ENCODE peak calls at places on chromosomes 11 and 22, in ten cellular contexts. V is lower lobe of right lung; N is tibial nerve; H is HFF-Myc; Q is A549; E is mesendoderm; O is NCI-H1105 treated with DMSO at 0.1 percent for 48 hours; K is stimulated activated CD8-positive, alpha-beta memory T cell treated with anti-CD3 and anti-CD28 coated beads, Interleukin-15, amount 100 ng/mL, for 4 hours; M is activated effector memory CD4-positive, alpha-beta T cell treated with Interleukin-2 at 50 U/mL for 16 hours; G is choroid plexus epithelial cell. C is an unnamed sample.

GRCh38 chr22:29054251-29054767 is 7.3 kb downstream of the C22orf31 start:
- DNase-seq in K (no peak), E (no peak), G (no peak), V (no peak), O (no peak), Q (no peak), M (no peak), H (no peak), N (no peak), C (no peak)

GRCh38 chr22:19810381-19811141 is 44.1 kb downstream of the GNB1L start:
- DNase-seq in Q (no peak), O (no peak), N (no peak), V (peak), H (peak), E (peak), K (no peak), G (peak), M (no peak), C (peak)

GRCh38 chr11:77198440-77198849 is 70.4 kb downstream of the MYO7A start:
- DNase-seq in K (no peak), H (peak), Q (peak), O (peak), N (no peak), V (no peak), M (no peak), E (peak), G (peak), C (peak)

GRCh38 chr11:69003866-69004311 is 9.2 kb downstream of the MRGPRF start:
- DNase-seq in Q (no peak), G (no peak), M (no peak), E (no peak), N (no peak), K (no peak), H (no peak), V (no peak), O (no peak), C (no peak)

GRCh38 chr22:36156515-36157419 is 3.8 kb downstream of the APOL3 start:
- DNase-seq in O (no peak), H (peak), E (peak), V (peak), N (peak), M (peak), Q (no peak), K (peak), G (peak), C (peak)

GRCh38 chr22:48629631-48630443 is 1197.8 kb downstream of the BRD1 start:
- DNase-seq in E (no peak), G (no peak), K (no peak), V (no peak), N (no peak), Q (no peak), M (no peak), H (no peak), O (no peak), C (no peak)

GRCh38 chr11:78935408-78936101 is 360.9 kb upstream of the NARS2 start:
- DNase-seq in H (no peak), V (no peak), Q (no peak), M (no peak), G (no peak), E (no peak), O (no peak), K (no peak), N (no peak), C (no peak)

GRCh38 chr11:9310485-9310884 is 3.9 kb downstream of the TMEM41B start:
- DNase-seq in K (no peak), V (no peak), O (no peak), Q (no peak), E (no peak), G (no peak), M (no peak), H (no peak), N (no peak), C (no peak)

GRCh38 chr11:101974255-101974654 is 57.9 kb upstream of the ANGPTL5 start:
- DNase-seq in G (peak), N (no peak), Q (peak), O (no peak), M (no peak), H (peak), V (no peak), K (no peak), E (no peak), C (no peak)

GRCh38 chr22:40966683-40967082 is 15.5 kb downstream of the RBX1 start:
- DNase-seq in E (no peak), M (no peak), O (no peak), H (no peak), G (no peak), V (peak), N (no peak), K (no peak), Q (no peak), C (no peak)

GRCh38 chr11:10489444-10489785 is 34.4 kb downstream of the AMPD3 start:
- DNase-seq in H (no peak), K (no peak), Q (no peak), N (no peak), E (no peak), O (no peak), M (no peak), V (no peak), G (no peak), C (no peak)

GRCh38 chr11:84969103-84969502 is 658.0 kb downstream of the DLG2 start:
- DNase-seq in M (no peak), V (no peak), Q (no peak), N (no peak), E (peak), H (no peak), O (no peak), K (no peak), G (peak), C (no peak)

GRCh38 chr11:43067681-43068080 is 244.1 kb upstream of the API5 start:
- DNase-seq in Q (no peak), M (no peak), G (no peak), K (no peak), N (no peak), O (no peak), V (no peak), E (peak), H (no peak), C (no peak)

GRCh38 chr11:79182794-79183193 is 258.0 kb downstream of the TENM4 start:
- DNase-seq in N (no peak), Q (no peak), E (no peak), H (peak), G (peak), K (no peak), V (no peak), O (no peak), M (no peak), C (no peak)

GRCh38 chr11:116136987-116137674 is 632.9 kb upstream of the CADM1 start:
- DNase-seq in V (no peak), K (no peak), O (no peak), E (no peak), H (no peak), M (no peak), G (no peak), N (no peak), Q (no peak), C (no peak)

GRCh38 chr11:124863137-124863825 is 2.0 kb upstream of the ROBO3 start:
- DNase-seq in O (peak), G (peak), E (peak), H (no peak), N (peak), K (no peak), Q (no peak), V (peak), M (no peak), C (peak)

GRCh38 chr22:20305894-20306645 is 13.8 kb downstream of the DGCR6L start:
- DNase-seq in M (no peak), N (no peak), H (no peak), Q (no peak), O (no peak), G (no peak), E (no peak), K (no peak), V (peak), C (no peak)

GRCh38 chr11:111555255-111555654 is 14.7 kb downstream of the LAYN start:
- DNase-seq in M (no peak), H (no peak), V (no peak), Q (no peak), E (no peak), N (no peak), G (peak), K (no peak), O (no peak), C (no peak)

GRCh38 chr11:35914824-35915223 is 29.0 kb upstream of the LDLRAD3 start:
- DNase-seq in K (no peak), Q (no peak), H (no peak), O (no peak), N (no peak), V (no peak), E (no peak), M (no peak), G (no peak), C (no peak)

GRCh38 chr11:25860677-25861445 is 471.1 kb upstream of the ANO3 start:
- DNase-seq in E (no peak), K (no peak), N (no peak), H (no peak), O (peak), G (peak), Q (no peak), V (no peak), M (no peak), C (no peak)

GRCh38 chr11:122322369-122322768 is 206.4 kb upstream of the BLID start:
- DNase-seq in G (peak), H (no peak), O (no peak), K (no peak), N (no peak), M (no peak), E (no peak), V (no peak), Q (no peak), C (no peak)

GRCh38 chr11:614091-614582 is 1.6 kb downstream of the IRF7 start:
- DNase-seq in K (no peak), H (no peak), O (no peak), G (no peak), V (no peak), E (no peak), M (no peak), Q (no peak), N (no peak), C (no peak)

GRCh38 chr22:20571531-20572007 is 64.2 kb downstream of the MED15 start:
- DNase-seq in G (peak), V (no peak), Q (peak), N (no peak), E (peak), M (peak), H (no peak), O (no peak), K (no peak), C (no peak)

GRCh38 chr22:27399161-27399560 is 402.4 kb downstream of the MN1 start:
- DNase-seq in O (no peak), M (no peak), G (no peak), H (no peak), K (no peak), E (no peak), Q (no peak), V (no peak), N (no peak), C (no peak)

GRCh38 chr11:112734207-112734606 is 227.0 kb upstream of the NCAM1 start:
- DNase-seq in H (no peak), Q (no peak), N (no peak), G (peak), O (no peak), E (peak), M (no peak), V (no peak), K (no peak), C (peak)

GRCh38 chr11:2927851-2928604 is 1.2 kb downstream of the PHLDA2 start:
- DNase-seq in K (no peak), M (no peak), Q (peak), N (no peak), G (peak), E (no peak), H (no peak), V (peak), O (no peak), C (no peak)

GRCh38 chr22:20249797-20250354 is 18.2 kb downstream of the RTN4R start:
- DNase-seq in V (no peak), M (no peak), E (no peak), G (peak), N (peak), Q (no peak), K (no peak), H (no peak), O (peak), C (peak)

GRCh38 chr11:4194889-4195288 is 100.3 kb downstream of the RRM1 start:
- DNase-seq in G (no peak), M (no peak), E (no peak), V (no peak), K (no peak), H (no peak), O (no peak), Q (no peak), N (no peak), C (no peak)

GRCh38 chr22:22098457-22099193 is 116.0 kb upstream of the TOP3B start:
- DNase-seq in O (no peak), G (no peak), H (no peak), N (no peak), Q (no peak), M (no peak), E (no peak), V (no peak), K (no peak), C (no peak)

GRCh38 chr22:22094921-22095320 is 112.3 kb upstream of the TOP3B start:
- DNase-seq in K (no peak), M (no peak), O (no peak), N (no peak), G (peak), Q (no peak), E (no peak), H (no peak), V (no peak), C (no peak)

C was measured in thyroid gland.